ENCODE peak calls at places on chromosomes 1 and 21, in six cellular contexts. V is caudate nucleus, N is DND-41, X is left ventricle myocardium inferior, W is GM23248, H is OCI-LY7. S is an unnamed sample.

GRCh38 chr1:76240321-76240720 is 165.8 kb downstream of the ST6GALNAC3 start:
- DNase-seq in V (no peak), N (no peak), X (no peak), W (no peak), H (peak), S (no peak)

GRCh38 chr1:31431351-31431750 is 18.3 kb downstream of the SERINC2 start:
- DNase-seq in V (no peak), N (no peak), X (peak), W (no peak), H (no peak), S (no peak)

GRCh38 chr21:28111151-28111619 is 881.5 kb downstream of the LTN1 start:
- DNase-seq in V (no peak), N (no peak), X (peak), W (peak), H (no peak), S (peak)

GRCh38 chr21:36487641-36488307 is 7.9 kb upstream of the CLDN14 start:
- DNase-seq in V (no peak), N (no peak), X (no peak), W (peak), H (peak), S (no peak)

GRCh38 chr1:59229138-59229537 is 67.8 kb upstream of the FGGY start:
- DNase-seq in V (no peak), N (no peak), X (no peak), W (peak), H (no peak), S (no peak)

GRCh38 chr1:220878223-220879081 is 791 bp upstream of the HLX start:
- DNase-seq in V (no peak), N (no peak), X (peak), W (no peak), H (no peak), S (peak)

GRCh38 chr1:65264197-65264929 is 45.0 kb upstream of the DNAJC6 start:
- DNase-seq in V (peak), N (no peak), X (peak), W (peak), H (no peak), S (peak)

GRCh38 chr1:25478633-25479032 is 47.9 kb downstream of the MACO1 start:
- DNase-seq in V (no peak), N (no peak), X (no peak), W (no peak), H (no peak), S (no peak)

GRCh38 chr1:33089457-33089856 is 8.5 kb downstream of the AZIN2 start:
- DNase-seq in V (no peak), N (no peak), X (no peak), W (no peak), H (no peak), S (no peak)

GRCh38 chr21:41566500-41567014 is 58.6 kb upstream of the TMPRSS2 start:
- DNase-seq in V (no peak), N (no peak), X (no peak), W (no peak), H (no peak), S (no peak)

GRCh38 chr1:28915036-28915895 is 897 bp downstream of the EPB41 start:
- DNase-seq in V (no peak), N (peak), X (no peak), W (peak), H (peak), S (peak)

GRCh38 chr1:200693327-200693726 is 23.6 kb upstream of the DDX59 start:
- DNase-seq in V (no peak), N (no peak), X (no peak), W (no peak), H (no peak), S (no peak)

GRCh38 chr1:41754540-41754939 is 164.2 kb downstream of the HIVEP3 start:
- DNase-seq in V (no peak), N (peak), X (no peak), W (no peak), H (peak), S (no peak)

GRCh38 chr1:8317647-8318360 is at the start of gene SLC45A1:
- DNase-seq in V (peak), N (no peak), X (peak), W (peak), H (peak), S (peak)

GRCh38 chr1:176656257-176656995 is 193.5 kb downstream of the PAPPA2 start:
- DNase-seq in V (no peak), N (no peak), X (no peak), W (peak), H (no peak), S (peak)

GRCh38 chr1:167158813-167159275 is 61.8 kb upstream of the POU2F1 start:
- DNase-seq in V (no peak), N (no peak), X (no peak), W (no peak), H (no peak), S (no peak)

GRCh38 chr1:79380078-79380477 is 373.5 kb upstream of the ADGRL4 start:
- DNase-seq in V (no peak), N (no peak), X (no peak), W (no peak), H (no peak), S (no peak)

GRCh38 chr1:16158025-16158424 is 2.2 kb upstream of the EPHA2 start:
- DNase-seq in V (no peak), N (no peak), X (no peak), W (no peak), H (no peak), S (no peak)

GRCh38 chr1:235913311-235913710 is 46.6 kb upstream of the LYST start:
- DNase-seq in V (no peak), N (no peak), X (no peak), W (peak), H (no peak), S (no peak)

GRCh38 chr1:209655412-209655811 is 3.2 kb upstream of the LAMB3 start:
- DNase-seq in V (no peak), N (no peak), X (no peak), W (no peak), H (no peak), S (no peak)
- H3K27ac ChIP-seq in V (no peak), N (no peak), X (no peak), W (no peak), H (no peak), S (no peak)

GRCh38 chr1:207799989-207800648 is 48.3 kb downstream of the CD46 start:
- DNase-seq in V (no peak), N (no peak), X (no peak), W (no peak), H (no peak), S (peak)
- H3K27ac ChIP-seq in V (no peak), N (peak), X (peak), W (no peak), H (no peak), S (no peak)

DNA sequence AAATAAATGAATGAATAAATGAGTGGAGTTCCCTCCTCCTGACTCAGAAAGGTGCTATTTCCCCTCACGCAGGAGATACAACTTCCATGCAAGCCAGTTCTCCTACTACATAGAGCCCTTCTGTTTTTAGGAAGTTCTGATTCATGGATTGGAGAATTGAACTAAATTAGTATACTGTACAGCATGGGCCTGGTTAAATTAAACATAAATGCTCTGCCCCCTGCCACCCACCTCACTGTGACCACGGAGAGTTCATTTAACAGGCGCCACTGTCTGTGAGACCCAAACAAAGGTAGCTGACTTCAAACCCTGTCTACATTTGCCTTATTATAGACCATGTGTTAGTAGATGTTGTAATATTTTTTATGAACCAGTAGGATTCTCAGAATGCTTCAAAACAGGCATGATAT is 9.1 kb upstream of the IRF2BP2 start:
- DNase-seq in V (no peak), N (no peak), X (no peak), W (peak), H (no peak), S (no peak)
- H3K27ac ChIP-seq in V (no peak), N (no peak), X (peak), W (peak), H (no peak), S (no peak)

DNA sequence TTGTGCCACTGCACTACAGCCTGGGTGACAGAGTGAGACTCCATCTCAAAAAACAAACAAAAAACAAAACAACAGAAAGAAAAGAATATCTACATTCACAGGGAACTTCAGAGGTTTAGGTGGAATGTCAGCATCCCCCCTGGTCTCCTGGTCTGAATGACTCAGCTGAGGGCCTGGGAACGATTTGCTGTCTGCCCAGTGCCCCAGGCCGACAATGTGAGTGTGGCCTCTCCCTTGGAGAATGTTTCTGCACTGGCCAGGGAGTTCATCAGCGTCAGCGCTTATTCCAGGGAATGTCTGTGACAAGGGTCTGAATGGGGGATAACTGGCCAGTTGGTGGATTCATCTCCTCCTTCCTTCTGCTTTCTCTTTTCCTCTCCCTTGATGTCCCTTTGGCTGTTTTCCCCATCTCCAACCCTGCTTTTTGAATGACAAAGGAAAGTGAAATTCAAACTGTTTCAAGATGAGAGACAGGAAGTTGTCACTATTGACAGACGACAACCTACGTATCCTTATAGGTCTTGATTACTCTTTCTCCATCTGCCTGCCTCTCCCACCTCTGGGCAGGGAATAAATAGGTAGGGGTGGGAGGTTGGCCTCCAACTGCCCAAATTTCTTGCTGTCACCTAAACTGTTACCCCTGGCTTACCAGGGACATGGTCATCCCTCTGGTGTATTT is 213.1 kb downstream of the HHAT start:
- DNase-seq in V (no peak), N (no peak), X (no peak), W (no peak), H (no peak), S (no peak)
- H3K27ac ChIP-seq in V (no peak), N (no peak), X (no peak), W (no peak), H (no peak), S (no peak)

DNA sequence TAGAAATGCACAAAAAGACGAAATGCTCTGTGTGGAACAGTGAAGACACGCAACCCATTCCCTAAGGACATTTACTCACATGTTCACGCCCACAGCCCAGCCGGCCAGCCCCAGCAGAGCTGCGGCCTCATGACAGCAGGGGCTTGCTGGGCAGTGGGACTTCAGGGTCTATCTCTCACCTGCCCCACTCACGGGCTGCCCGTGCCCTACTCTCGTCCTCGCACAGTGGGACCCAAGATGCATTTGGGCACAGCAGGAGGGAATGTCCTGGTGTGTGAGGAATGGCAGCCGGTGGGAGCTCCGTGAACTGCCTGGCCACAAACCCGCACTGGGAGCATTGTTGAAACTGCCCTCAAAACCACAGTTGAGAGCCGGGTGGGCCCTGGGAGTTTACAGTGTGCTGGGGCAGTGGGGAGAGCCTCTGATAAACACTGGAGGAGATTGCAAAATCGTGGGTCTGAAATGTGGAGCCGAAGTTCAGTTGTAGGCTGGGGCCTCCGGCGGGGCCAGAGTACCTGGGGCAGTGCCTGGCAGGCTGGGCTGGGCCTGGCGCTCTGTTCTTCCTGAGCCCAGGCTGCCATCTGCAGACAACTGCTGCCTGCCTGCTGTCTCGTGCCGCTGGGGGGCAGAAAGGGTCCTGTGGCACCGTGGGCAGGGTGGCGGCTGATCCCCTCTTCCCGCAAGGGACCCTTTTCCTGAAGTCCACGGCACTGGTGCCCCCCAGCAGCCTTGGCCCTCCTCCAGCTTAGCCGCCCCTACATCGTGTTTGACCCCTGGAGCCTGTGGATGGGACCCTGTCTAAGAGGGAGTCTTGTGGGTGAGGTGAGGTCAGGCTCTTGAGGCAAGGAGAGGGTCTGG is 20.7 kb upstream of the POFUT2 start:
- DNase-seq in V (no peak), N (no peak), X (peak), W (no peak), H (peak), S (no peak)
- H3K27ac ChIP-seq in V (peak), N (no peak), X (peak), W (no peak), H (no peak), S (peak)

GRCh38 chr1:3173113-3173745 is 104.2 kb downstream of the PRDM16 start:
- DNase-seq in V (no peak), N (no peak), X (no peak), W (no peak), H (no peak), S (no peak)

GRCh38 chr1:3172431-3173112 is 103.6 kb downstream of the PRDM16 start:
- DNase-seq in V (no peak), N (no peak), X (no peak), W (no peak), H (peak), S (no peak)

GRCh38 chr1:3176028-3176427 is 107.0 kb downstream of the PRDM16 start:
- DNase-seq in V (no peak), N (no peak), X (no peak), W (no peak), H (no peak), S (no peak)

GRCh38 chr1:3175486-3175885 is 106.5 kb downstream of the PRDM16 start:
- DNase-seq in V (no peak), N (no peak), X (no peak), W (no peak), H (no peak), S (no peak)

GRCh38 chr1:3174487-3175247 is 105.7 kb downstream of the PRDM16 start:
- DNase-seq in V (peak), N (no peak), X (peak), W (peak), H (no peak), S (peak)
- H3K27ac ChIP-seq in V (peak), N (no peak), X (peak), W (no peak), H (no peak), S (no peak)

DNA sequence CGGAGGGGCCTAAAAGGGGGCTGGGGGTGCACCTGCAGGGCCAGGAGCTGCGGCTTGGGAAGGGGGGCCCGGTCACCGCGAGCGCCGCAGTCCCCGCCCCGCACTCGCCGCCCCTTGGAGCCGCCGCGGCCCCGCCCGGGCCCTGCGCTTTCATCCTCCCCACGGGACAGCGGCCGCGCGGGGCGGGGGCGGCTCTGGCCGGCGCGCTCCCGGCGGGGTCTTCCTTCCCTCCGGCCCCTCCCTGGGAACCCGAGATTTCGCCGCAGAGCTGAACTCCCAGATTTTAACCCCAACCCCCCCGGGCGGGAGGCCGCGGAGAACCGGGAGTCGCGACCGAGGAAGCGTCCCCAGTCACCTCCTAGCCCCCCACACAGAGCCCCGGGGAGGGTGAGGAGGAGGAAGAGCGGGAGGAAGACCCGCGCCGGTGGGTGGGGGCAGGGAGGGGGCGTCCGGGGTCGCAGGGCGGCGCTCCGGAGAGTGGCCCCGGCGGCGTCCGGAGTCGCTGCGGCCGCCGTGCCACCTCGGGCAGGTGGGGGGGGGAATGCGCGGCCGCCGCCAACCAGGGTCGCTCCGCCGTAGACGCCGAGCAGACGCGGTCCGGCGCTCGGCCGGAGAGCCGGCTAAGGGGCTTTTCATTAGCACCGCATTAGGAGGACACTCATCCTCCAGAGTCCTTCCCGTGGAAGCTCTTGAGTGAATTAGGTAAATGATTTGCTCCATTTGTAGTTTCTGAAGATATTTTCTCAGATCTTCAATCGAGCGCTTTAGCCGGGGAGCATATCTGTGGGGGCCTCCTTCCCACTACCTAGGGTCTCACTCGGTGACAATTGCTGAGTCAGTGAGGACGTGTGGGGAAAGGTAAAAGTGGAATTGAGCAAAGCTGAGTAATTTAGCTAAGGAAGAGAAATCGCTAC is 31.6 kb upstream of the NFIA start:
- DNase-seq in V (no peak), N (no peak), X (peak), W (peak), H (no peak), S (peak)
- H3K27ac ChIP-seq in V (peak), N (no peak), X (peak), W (no peak), H (no peak), S (peak)

GRCh38 chr1:209787551-209787950 is 3.2 kb upstream of the C1orf74 start:
- DNase-seq in V (no peak), N (no peak), X (no peak), W (peak), H (no peak), S (no peak)

GRCh38 chr1:209789245-209789644 is 4.9 kb upstream of the C1orf74 start:
- DNase-seq in V (no peak), N (no peak), X (no peak), W (no peak), H (no peak), S (no peak)

GRCh38 chr1:209796733-209797025 is 9.3 kb downstream of the IRF6 start:
- DNase-seq in V (no peak), N (no peak), X (no peak), W (no peak), H (no peak), S (no peak)

GRCh38 chr1:209790286-209791193 is 6.2 kb upstream of the C1orf74 start:
- DNase-seq in V (no peak), N (no peak), X (no peak), W (peak), H (no peak), S (no peak)

GRCh38 chr1:209791920-209792319 is 7.6 kb upstream of the C1orf74 start:
- DNase-seq in V (no peak), N (no peak), X (no peak), W (no peak), H (no peak), S (no peak)
- H3K27ac ChIP-seq in V (no peak), N (no peak), X (no peak), W (no peak), H (no peak), S (no peak)